ENCODE peak calls at places on chromosomes 5 and 9, in eight cellular contexts. R is AML-193, I is Right ventricle myocardium inferior, Z is GM20000, O is erythroblast, T is GM19239, S is Daoy, V is sciatic nerve. F is an unnamed sample.

GRCh38 chr5:16930487-16930886 is 5.6 kb downstream of the MYO10 start:
- DNase-seq in R (no peak), I (no peak), Z (no peak), O (no peak), T (no peak), S (no peak), V (no peak), F (no peak)

GRCh38 chr5:96338624-96339023 is 94.4 kb downstream of the PCSK1 start:
- DNase-seq in R (no peak), I (no peak), Z (no peak), O (no peak), T (no peak), S (no peak), V (no peak), F (no peak)

GRCh38 chr9:76001494-76001893 is 111.0 kb downstream of the PCSK5 start:
- DNase-seq in R (no peak), I (no peak), Z (no peak), O (no peak), T (no peak), S (no peak), V (no peak), F (no peak)

GRCh38 chr9:134408939-134409737 is 82.9 kb downstream of the RXRA start:
- DNase-seq in R (no peak), I (peak; percentile 82), Z (no peak), O (peak; percentile 19), T (no peak), S (no peak), V (no peak), F (no peak)

GRCh38 chr5:132498686-132499271 is 8.2 kb upstream of the IRF1 start:
- DNase-seq in R (no peak), I (no peak), Z (no peak), O (no peak), T (no peak), S (peak; percentile 14), V (no peak), F (no peak)

GRCh38 chr9:37987467-37987981 is 81.5 kb downstream of the SHB start:
- DNase-seq in R (no peak), I (no peak), Z (no peak), O (no peak), T (no peak), S (no peak), V (no peak), F (no peak)

GRCh38 chr9:127393680-127394079 is 3.3 kb upstream of the SLC2A8 start:
- DNase-seq in R (no peak), I (no peak), Z (no peak), O (no peak), T (no peak), S (no peak), V (no peak), F (no peak)

GRCh38 chr9:21696411-21696865 is 106.0 kb upstream of the MTAP start:
- DNase-seq in R (no peak), I (peak; percentile 63), Z (no peak), O (no peak), T (no peak), S (no peak), V (no peak), F (no peak)

GRCh38 chr9:112411626-112412027 is 31.7 kb downstream of the HSDL2 start:
- DNase-seq in R (no peak), I (no peak), Z (no peak), O (no peak), T (no peak), S (no peak), V (no peak), F (no peak)

GRCh38 chr5:72353046-72353445 is 32.9 kb downstream of the PTCD2 start:
- DNase-seq in R (no peak), I (no peak), Z (no peak), O (no peak), T (no peak), S (peak; percentile 11), V (no peak), F (no peak)

GRCh38 chr5:16585028-16585667 is 31.6 kb downstream of the RETREG1 start:
- DNase-seq in R (no peak), I (no peak), Z (peak; percentile 29), O (no peak), T (peak; percentile 4), S (no peak), V (no peak), F (no peak)

GRCh38 chr5:91382530-91383026 is 539 bp downstream of the ARRDC3 start:
- DNase-seq in R (peak; percentile 44), I (peak; percentile 66), Z (no peak), O (peak; percentile 73), T (no peak), S (peak; percentile 53), V (peak; percentile 66), F (peak; percentile 21)

GRCh38 chr5:105163547-105163946 is 1601.0 kb upstream of the NUDT12 start:
- DNase-seq in R (no peak), I (no peak), Z (no peak), O (no peak), T (no peak), S (no peak), V (no peak), F (no peak)

GRCh38 chr5:31470608-31471007 is 61.3 kb downstream of the DROSHA start:
- DNase-seq in R (no peak), I (peak; percentile 74), Z (no peak), O (peak; percentile 85), T (no peak), S (peak; percentile 36), V (peak; percentile 68), F (no peak)

GRCh38 chr5:134053840-134054338 is 49.1 kb upstream of the VDAC1 start:
- DNase-seq in R (no peak), I (no peak), Z (no peak), O (no peak), T (no peak), S (peak; percentile 55), V (no peak), F (no peak)

GRCh38 chr5:175353876-175354275 is 90.1 kb downstream of the DRD1 start:
- DNase-seq in R (no peak), I (no peak), Z (no peak), O (no peak), T (no peak), S (no peak), V (no peak), F (no peak)

GRCh38 chr5:116494784-116495480 is 79.7 kb downstream of the SEMA6A start:
- DNase-seq in R (no peak), I (no peak), Z (no peak), O (no peak), T (no peak), S (no peak), V (no peak), F (no peak)

GRCh38 chr5:45601424-45601823 is 94.8 kb downstream of the HCN1 start:
- DNase-seq in R (no peak), I (no peak), Z (no peak), O (no peak), T (no peak), S (no peak), V (no peak), F (no peak)

GRCh38 chr9:17065062-17065461 is 69.8 kb upstream of the CNTLN start:
- DNase-seq in R (no peak), I (no peak), Z (no peak), O (no peak), T (no peak), S (peak; percentile 17), V (no peak), F (no peak)

GRCh38 chr9:69919461-69920061 is 98.9 kb downstream of the CFAP95 start:
- DNase-seq in R (peak; percentile 51), I (no peak), Z (peak; percentile 53), O (peak; percentile 38), T (peak; percentile 10), S (peak; percentile 51), V (no peak), F (peak; percentile 54)

GRCh38 chr5:67902497-67902830 is 313.1 kb upstream of the PIK3R1 start:
- DNase-seq in R (no peak), I (no peak), Z (no peak), O (no peak), T (no peak), S (no peak), V (no peak), F (no peak)

GRCh38 chr9:112020680-112021596 is 124.3 kb downstream of the UGCG start:
- DNase-seq in R (no peak), I (no peak), Z (no peak), O (no peak), T (no peak), S (peak; percentile 72), V (no peak), F (no peak)

GRCh38 chr9:104868687-104869404 is 59.1 kb downstream of the ABCA1 start:
- DNase-seq in R (peak; percentile 31), I (peak; percentile 78), Z (peak; percentile 88), O (no peak), T (peak; percentile 60), S (peak; percentile 92), V (peak; percentile 79), F (no peak)

GRCh38 chr5:178214160-178214803 is 9.9 kb downstream of the HNRNPAB start:
- DNase-seq in R (no peak), I (no peak), Z (no peak), O (peak; percentile 43), T (no peak), S (no peak), V (no peak), F (no peak)

GRCh38 chr5:92941806-92942205 is 639.2 kb downstream of the NR2F1-AS1 start:
- DNase-seq in R (no peak), I (no peak), Z (no peak), O (no peak), T (no peak), S (no peak), V (no peak), F (no peak)

GRCh38 chr9:130884542-130885421 is 11.8 kb downstream of the QRFP start:
- DNase-seq in R (no peak), I (peak; percentile 60), Z (no peak), O (no peak), T (no peak), S (no peak), V (no peak), F (no peak)

GRCh38 chr5:122775713-122776084 is 819 bp downstream of the SNX2 start:
- DNase-seq in R (peak; percentile 68), I (no peak), Z (no peak), O (peak; percentile 46), T (no peak), S (peak; percentile 8), V (no peak), F (no peak)

GRCh38 chr5:179624841-179625271 is 1.4 kb upstream of the HNRNPH1 start:
- DNase-seq in R (no peak), I (no peak), Z (no peak), O (no peak), T (no peak), S (no peak), V (peak; percentile 54), F (no peak)

GRCh38 chr5:142873831-142874230 is 103.7 kb downstream of the ARHGAP26 start:
- DNase-seq in R (no peak), I (no peak), Z (no peak), O (no peak), T (no peak), S (no peak), V (no peak), F (no peak)